ENCODE peak calls at places on chromosomes 6 and 20, in four cellular contexts. I is nephron progenitor cell, E is anterior cingulate cortex, B is NCI-H1048. C is an unnamed sample.
A peak's percentile ranks its signal among the peaks of the same experiment; 100 is the strongest.

GRCh38 chr20:4465855-4466545 is 255.7 kb upstream of the PRND start:
- DNase-seq in I (no peak), E (no peak), B (no peak), C (no peak)

GRCh38 chr6:128631031-128631430 is 110.6 kb upstream of the PTPRK start:
- DNase-seq in I (no peak), E (no peak), B (no peak), C (no peak)

GRCh38 chr6:155244434-155244833 is 19.4 kb upstream of the CLDN20 start:
- DNase-seq in I (no peak), E (no peak), B (no peak), C (no peak)

GRCh38 chr6:17015551-17016381 is 86.1 kb upstream of the STMND1 start:
- DNase-seq in I (no peak), E (no peak), B (no peak), C (no peak)

GRCh38 chr6:28985396-28986164 is 19.5 kb downstream of the ZNF311 start:
- DNase-seq in I (peak; percentile 77), E (no peak), B (peak; percentile 83), C (peak; percentile 50)

GRCh38 chr6:42038811-42039408 is 11.4 kb upstream of the TAF8 start:
- DNase-seq in I (no peak), E (no peak), B (no peak), C (no peak)

GRCh38 chr20:62387219-62387913 is 463 bp downstream of the RPS21 start:
- DNase-seq in I (no peak), E (no peak), B (no peak), C (no peak)

GRCh38 chr20:15619341-15619740 is 953.9 kb downstream of the KIF16B start:
- DNase-seq in I (no peak), E (no peak), B (no peak), C (no peak)

GRCh38 chr6:30647802-30648460 is 998 bp downstream of the C6orf136 start:
- DNase-seq in I (no peak), E (no peak), B (peak; percentile 37), C (no peak)

GRCh38 chr6:36679043-36679821 is 718 bp downstream of the CDKN1A start:
- DNase-seq in I (peak; percentile 60), E (no peak), B (no peak), C (peak; percentile 14)

GRCh38 chr6:42260424-42260888 is 42.8 kb upstream of the MRPS10 start:
- DNase-seq in I (no peak), E (no peak), B (no peak), C (no peak)

GRCh38 chr6:94362061-94362864 is 942.9 kb upstream of the EPHA7 start:
- DNase-seq in I (no peak), E (no peak), B (no peak), C (no peak)

GRCh38 chr6:100998111-100998510 is 117.0 kb upstream of the ASCC3 start:
- DNase-seq in I (no peak), E (no peak), B (no peak), C (no peak)

GRCh38 chr20:58870293-58871014 is 17.9 kb downstream of the GNAS start:
- DNase-seq in I (peak; percentile 81), E (peak; percentile 42), B (no peak), C (no peak)

GRCh38 chr6:31057426-31058003 is 47.2 kb downstream of the MUC22 start:
- DNase-seq in I (no peak), E (no peak), B (no peak), C (no peak)

GRCh38 chr6:130033999-130034814 is 15.8 kb downstream of the L3MBTL3 start:
- DNase-seq in I (no peak), E (no peak), B (no peak), C (no peak)

GRCh38 chr6:108127056-108127455 is 38.8 kb upstream of the NR2E1 start:
- DNase-seq in I (no peak), E (no peak), B (no peak), C (no peak)

GRCh38 chr6:130858498-130859160 is 31.4 kb downstream of the SMLR1 start:
- DNase-seq in I (no peak), E (no peak), B (no peak), C (no peak)

GRCh38 chr6:72350256-72350875 is 271.5 kb upstream of the KCNQ5 start:
- DNase-seq in I (no peak), E (no peak), B (no peak), C (no peak)

GRCh38 chr6:116087437-116088027 is 13.1 kb upstream of the NT5DC1 start:
- DNase-seq in I (no peak), E (no peak), B (no peak), C (no peak)

GRCh38 chr6:168495133-168495532 is 54.1 kb downstream of the SMOC2 start:
- DNase-seq in I (no peak), E (no peak), B (no peak), C (no peak)

GRCh38 chr6:133047065-133047665 is 194.0 kb upstream of the EYA4 start:
- DNase-seq in I (no peak), E (no peak), B (no peak), C (no peak)

GRCh38 chr6:71468841-71469750 is 180.5 kb downstream of the OGFRL1 start:
- DNase-seq in I (no peak), E (no peak), B (no peak), C (no peak)

GRCh38 chr20:24894488-24894887 is 54.6 kb upstream of the CST7 start:
- DNase-seq in I (no peak), E (no peak), B (no peak), C (no peak)

GRCh38 chr6:12482386-12482785 is 192.2 kb downstream of the EDN1 start:
- DNase-seq in I (no peak), E (no peak), B (no peak), C (no peak)

GRCh38 chr6:14784596-14785360 is 461.1 kb upstream of the JARID2 start:
- DNase-seq in I (no peak), E (no peak), B (no peak), C (no peak)

GRCh38 chr6:29236634-29237033 is 64.9 kb upstream of the OR14J1 start:
- DNase-seq in I (no peak), E (no peak), B (no peak), C (no peak)

GRCh38 chr6:133099573-133099972 is 141.6 kb upstream of the EYA4 start:
- DNase-seq in I (no peak), E (no peak), B (no peak), C (no peak)

GRCh38 chr6:81450180-81450579 is 302.3 kb downstream of the TENT5A start:
- DNase-seq in I (no peak), E (no peak), B (no peak), C (no peak)

GRCh38 chr20:10922941-10923340 is 249.1 kb upstream of the JAG1 start:
- DNase-seq in I (no peak), E (no peak), B (no peak), C (no peak)

GRCh38 chr6:17494919-17495318 is 101.5 kb downstream of the CAP2 start:
- DNase-seq in I (no peak), E (no peak), B (no peak), C (no peak)

GRCh38 chr20:46709459-46710148 is at the start of gene SLC2A10:
- DNase-seq in I (peak; percentile 78), E (no peak), B (no peak), C (peak; percentile 5)

GRCh38 chr6:158793432-158793831 is 25.7 kb downstream of the EZR start:
- DNase-seq in I (no peak), E (no peak), B (no peak), C (no peak)

GRCh38 chr20:46206025-46206424 is 87.9 kb downstream of the CD40 start:
- DNase-seq in I (no peak), E (no peak), B (no peak), C (no peak)